ENCODE peak calls at places on chromosomes 6 and 20, in six cellular contexts. R, A, X, L, K and M are unnamed samples.

GRCh38 chr20:24952376-24953203 is 3.5 kb downstream of the CST7 start:
- DNase-seq in R (no peak), A (no peak), X (no peak), L (no peak), K (no peak), M (no peak)

GRCh38 chr6:20620043-20620442 is 85.8 kb downstream of the CDKAL1 start:
- DNase-seq in R (no peak), A (no peak), X (no peak), L (no peak), K (no peak), M (no peak)

GRCh38 chr6:149990672-149991402 is 27.1 kb downstream of the ULBP1 start:
- DNase-seq in R (no peak), A (no peak), X (no peak), L (no peak), K (no peak), M (peak; percentile 51)

GRCh38 chr6:30497714-30498113 is 8.4 kb downstream of the HLA-E start:
- DNase-seq in R (no peak), A (no peak), X (no peak), L (no peak), K (no peak), M (peak; percentile 16)

GRCh38 chr20:6768228-6769185 is 1.0 kb downstream of the BMP2 start:
- DNase-seq in R (no peak), A (no peak), X (no peak), L (peak; percentile 50), K (no peak), M (peak; percentile 17)

GRCh38 chr20:34985439-34986310 is 30.0 kb downstream of the MYH7B start:
- DNase-seq in R (no peak), A (no peak), X (no peak), L (peak; percentile 31), K (no peak), M (no peak)

GRCh38 chr6:128601060-128601459 is 80.7 kb upstream of the PTPRK start:
- DNase-seq in R (no peak), A (no peak), X (no peak), L (no peak), K (peak; percentile 10), M (no peak)

GRCh38 chr6:138538390-138539031 is 39.2 kb upstream of the NHSL1 start:
- DNase-seq in R (no peak), A (no peak), X (no peak), L (no peak), K (peak; percentile 54), M (no peak)

GRCh38 chr6:151054304-151054703 is 185.5 kb upstream of the AKAP12 start:
- DNase-seq in R (no peak), A (no peak), X (no peak), L (no peak), K (peak; percentile 36), M (no peak)

GRCh38 chr6:101402618-101403002 is 9.1 kb downstream of the GRIK2 start:
- DNase-seq in R (no peak), A (no peak), X (no peak), L (no peak), K (no peak), M (no peak)

GRCh38 chr20:56503911-56504310 is 20.6 kb upstream of the FAM209A start:
- DNase-seq in R (no peak), A (no peak), X (no peak), L (no peak), K (no peak), M (no peak)

GRCh38 chr6:36422714-36423100 is 19.9 kb downstream of the PXT1 start:
- DNase-seq in R (no peak), A (no peak), X (no peak), L (no peak), K (no peak), M (no peak)

GRCh38 chr6:11771473-11772048 is 7.0 kb downstream of the ADTRP start:
- DNase-seq in R (no peak), A (no peak), X (no peak), L (no peak), K (peak; percentile 96), M (no peak)

GRCh38 chr6:31005249-31006020 is 4.8 kb upstream of the MUC22 start:
- DNase-seq in R (no peak), A (no peak), X (no peak), L (peak; percentile 58), K (no peak), M (no peak)

GRCh38 chr6:124674042-124674441 is 288.2 kb upstream of the RNF217 start:
- DNase-seq in R (no peak), A (no peak), X (no peak), L (no peak), K (no peak), M (no peak)

GRCh38 chr6:109690373-109690739 is 646 bp downstream of the AK9 start:
- DNase-seq in R (peak; percentile 47), A (no peak), X (no peak), L (peak; percentile 84), K (no peak), M (peak; percentile 55)

GRCh38 chr20:60408435-60408834 is 450.2 kb downstream of the CDH26 start:
- DNase-seq in R (no peak), A (no peak), X (no peak), L (no peak), K (no peak), M (no peak)

GRCh38 chr6:77173472-77174074 is 289.7 kb downstream of the HTR1B start:
- DNase-seq in R (peak; percentile 10), A (no peak), X (no peak), L (no peak), K (peak; percentile 3), M (no peak)

GRCh38 chr20:56859751-56860366 is 230.8 kb downstream of the TFAP2C start:
- DNase-seq in R (no peak), A (no peak), X (no peak), L (no peak), K (no peak), M (no peak)

GRCh38 chr6:35754452-35755321 is 17.9 kb downstream of the ARMC12 start:
- DNase-seq in R (no peak), A (no peak), X (peak; percentile 29), L (no peak), K (peak; percentile 55), M (no peak)

GRCh38 chr6:97440590-97441176 is 157.7 kb upstream of the MMS22L start:
- DNase-seq in R (no peak), A (peak; percentile 46), X (peak; percentile 5), L (no peak), K (peak; percentile 33), M (no peak)

GRCh38 chr6:132530293-132530974 is 7.6 kb upstream of the TAAR9 start:
- DNase-seq in R (no peak), A (peak; percentile 61), X (peak; percentile 28), L (no peak), K (peak; percentile 70), M (peak; percentile 24)

GRCh38 chr6:125789576-125790402 is 971 bp upstream of the NCOA7 start:
- DNase-seq in R (no peak), A (no peak), X (no peak), L (peak; percentile 64), K (peak; percentile 58), M (peak; percentile 38)

GRCh38 chr20:64205611-64206026 is 41.4 kb downstream of the MYT1 start:
- DNase-seq in R (no peak), A (no peak), X (no peak), L (no peak), K (no peak), M (no peak)

GRCh38 chr6:5079692-5080091 is 5.4 kb upstream of the PPP1R3G start:
- DNase-seq in R (no peak), A (no peak), X (no peak), L (no peak), K (no peak), M (no peak)

GRCh38 chr6:5076931-5077330 is 8.2 kb upstream of the PPP1R3G start:
- DNase-seq in R (no peak), A (no peak), X (no peak), L (no peak), K (no peak), M (no peak)

GRCh38 chr6:5081182-5081581 is 4.0 kb upstream of the PPP1R3G start:
- DNase-seq in R (no peak), A (no peak), X (no peak), L (no peak), K (no peak), M (no peak)

GRCh38 chr6:5080574-5080973 is 4.6 kb upstream of the PPP1R3G start:
- DNase-seq in R (no peak), A (no peak), X (no peak), L (no peak), K (no peak), M (no peak)

DNA sequence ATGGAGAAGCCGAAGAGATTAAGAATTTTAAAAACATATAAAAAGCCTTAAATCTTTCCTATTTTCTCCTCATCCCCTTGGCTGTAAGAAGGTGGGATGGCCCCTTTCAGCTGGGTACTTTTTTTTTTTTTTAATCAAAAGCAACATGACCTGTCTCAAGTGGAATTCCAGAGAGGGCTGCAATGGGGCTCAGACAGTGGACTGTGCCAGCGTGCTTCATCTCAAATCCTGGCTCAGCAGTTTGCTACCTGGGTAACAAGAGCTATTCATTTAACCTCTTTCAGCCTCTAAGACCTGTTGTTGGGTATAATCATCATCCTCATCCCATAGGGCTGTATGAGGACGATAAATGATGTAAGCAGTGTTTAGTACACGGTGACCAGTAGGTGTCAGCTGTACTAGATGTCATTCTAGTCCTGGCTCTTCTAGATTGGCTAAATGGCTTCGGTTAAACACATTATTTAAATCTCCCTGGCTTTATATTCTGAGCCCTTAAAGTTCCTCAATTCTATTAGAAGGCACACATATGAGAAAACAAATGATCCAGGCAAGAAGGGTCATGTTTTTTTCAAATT is 6.9 kb upstream of the PPP1R3G start:
- DNase-seq in R (no peak), A (peak; percentile 34), X (no peak), L (no peak), K (peak; percentile 30), M (peak; percentile 60)
- TF ChIP-seq CTCF in R (no peak), A (peak; percentile 21), X (peak; percentile 8), L (no peak), K (peak; percentile 16), M (peak; percentile 37)

GRCh38 chr20:63005240-63005861 is 1.4 kb downstream of the BHLHE23 start:
- DNase-seq in R (no peak), A (no peak), X (no peak), L (no peak), K (no peak), M (no peak)
- TF ChIP-seq CTCF in R (no peak), A (no peak), X (no peak), L (no peak), K (no peak), M (no peak)

GRCh38 chr6:3235486-3235885 is 8.0 kb upstream of the TUBB2B start:
- DNase-seq in R (no peak), A (no peak), X (no peak), L (no peak), K (no peak), M (peak; percentile 50)

GRCh38 chr6:3240595-3240994 is 13.1 kb upstream of the TUBB2B start:
- DNase-seq in R (no peak), A (no peak), X (no peak), L (no peak), K (no peak), M (no peak)

GRCh38 chr6:3235969-3236368 is 8.5 kb upstream of the TUBB2B start:
- DNase-seq in R (no peak), A (no peak), X (no peak), L (no peak), K (no peak), M (peak; percentile 27)

GRCh38 chr6:3237761-3238662 is 10.6 kb upstream of the TUBB2B start:
- DNase-seq in R (no peak), A (no peak), X (no peak), L (no peak), K (no peak), M (peak; percentile 12)

GRCh38 chr6:3239110-3239830 is 11.8 kb upstream of the TUBB2B start:
- DNase-seq in R (no peak), A (peak; percentile 49), X (no peak), L (no peak), K (no peak), M (no peak)
- TF ChIP-seq CTCF in R (peak; percentile 57), A (no peak), X (peak; percentile 7), L (no peak), K (no peak), M (no peak)

GRCh38 chr20:58880994-58881752 is 28.7 kb downstream of the GNAS start:
- DNase-seq in R (no peak), A (no peak), X (no peak), L (no peak), K (no peak), M (no peak)
- TF ChIP-seq CTCF in R (peak; percentile 30), A (peak; percentile 21), X (peak; percentile 3), L (no peak), K (peak; percentile 21), M (peak; percentile 38)